ENCODE peak calls at places on chromosome X, in eight cellular contexts. U is activated effector memory CD4-positive, alpha-beta T cell treated with anti-CD3 and anti-CD28 coated beads, Interleukin-2, amount 50 U/mL, for 16 hours; H is fibroblast of mammary gland; P is endothelial cell of umbilical vein; S is left kidney; O is choroid plexus epithelial cell; Y is T-cell; M is activated naive CD8-positive, alpha-beta T cell treated with anti-CD3 and anti-CD28 coated beads, Interleukin-2, amount 10 ng/mL, durations not matched to agents 7 days and 5 days. K is an unnamed sample.

GRCh38 chrX:50157545-50158125 is 43.2 kb downstream of the AKAP4 start:
- DNase-seq in S (no peak), M (no peak), P (no peak), U (no peak), H (peak), Y (no peak), O (peak), K (no peak)

GRCh38 chrX:121085612-121086010 is 38.2 kb downstream of the GLUD2 start:
- DNase-seq in Y (no peak), M (no peak), U (no peak), O (no peak), S (no peak), H (no peak), P (no peak), K (no peak)

GRCh38 chrX:44343412-44343942 is at the start of gene EFHC2:
- DNase-seq in H (peak), P (peak), O (peak), S (peak), U (peak), Y (peak), M (peak), K (peak)

GRCh38 chrX:12956704-12957541 is 18.0 kb upstream of the TMSB4X start:
- DNase-seq in M (peak), O (peak), Y (peak), S (peak), H (no peak), U (peak), P (peak), K (no peak)

GRCh38 chrX:84187501-84188319 is at the start of gene RPS6KA6:
- DNase-seq in U (peak), P (peak), M (peak), O (peak), S (peak), H (peak), Y (no peak), K (peak)

GRCh38 chrX:46865281-46865680 is 28.4 kb downstream of the RP2 start:
- DNase-seq in Y (no peak), S (no peak), M (no peak), U (no peak), H (peak), O (peak), P (peak), K (no peak)

GRCh38 chrX:9231491-9231890 is 197.6 kb upstream of the FAM9B start:
- DNase-seq in S (no peak), M (no peak), O (peak), H (peak), Y (no peak), P (no peak), U (no peak), K (no peak)

GRCh38 chrX:95332530-95332929 is 1352.1 kb upstream of the DIAPH2 start:
- DNase-seq in U (no peak), O (no peak), P (no peak), M (no peak), S (peak), Y (no peak), H (no peak), K (no peak)

GRCh38 chrX:48090123-48090522 is 18.7 kb upstream of the ZNF630 start:
- DNase-seq in P (no peak), O (peak), M (no peak), H (no peak), U (no peak), S (no peak), Y (no peak), K (no peak)

GRCh38 chrX:140500427-140500826 is 4.4 kb downstream of the SOX3 start:
- DNase-seq in O (no peak), S (peak), H (no peak), P (no peak), Y (no peak), U (no peak), M (no peak), K (no peak)

GRCh38 chrX:98480606-98481005 is 1596.9 kb downstream of the RPA4 start:
- DNase-seq in S (no peak), Y (no peak), P (no peak), U (no peak), M (no peak), H (no peak), O (no peak), K (no peak)

GRCh38 chrX:78886550-78886949 is 58.6 kb upstream of the P2RY10 start:
- DNase-seq in M (no peak), H (peak), S (peak), O (peak), P (no peak), Y (no peak), U (no peak), K (no peak)

K was measured in spleen.